ENCODE peak calls at places on chromosomes 13 and 19, in five cellular contexts. L is breast epithelium, D is body of pancreas, A is A549, I is PC-3. C is an unnamed sample.

GRCh38 chr13:31947105-31947504 is 84.5 kb upstream of the FRY start:
- DNase-seq in L (no peak), D (peak; percentile 34), A (no peak), I (no peak), C (no peak)

GRCh38 chr13:31639443-31640163 is 99.7 kb upstream of the RXFP2 start:
- DNase-seq in L (no peak), D (no peak), A (no peak), I (peak; percentile 7), C (no peak)

GRCh38 chr19:39846678-39847486 is 703 bp upstream of the FBL start:
- DNase-seq in L (no peak), D (no peak), A (no peak), I (no peak), C (no peak)

GRCh38 chr19:39563408-39563807 is 23.4 kb upstream of the EID2 start:
- DNase-seq in L (no peak), D (no peak), A (no peak), I (peak; percentile 85), C (no peak)

GRCh38 chr19:18326772-18327171 is 3.9 kb upstream of the LSM4 start:
- DNase-seq in L (no peak), D (no peak), A (no peak), I (no peak), C (no peak)

GRCh38 chr13:60727140-60727539 is 330.1 kb downstream of the TDRD3 start:
- DNase-seq in L (no peak), D (no peak), A (no peak), I (no peak), C (no peak)

GRCh38 chr13:42001580-42001979 is 40.7 kb upstream of the VWA8 start:
- DNase-seq in L (no peak), D (no peak), A (no peak), I (peak; percentile 44), C (no peak)

GRCh38 chr19:16018106-16018755 is 58.1 kb upstream of the TPM4 start:
- DNase-seq in L (no peak), D (no peak), A (no peak), I (no peak), C (no peak)

GRCh38 chr13:35953537-35954206 is 177.5 kb downstream of the DCLK1 start:
- DNase-seq in L (no peak), D (peak; percentile 61), A (peak; percentile 7), I (peak; percentile 76), C (peak; percentile 87)

GRCh38 chr19:20167020-20167644 is at the start of gene ZNF486:
- DNase-seq in L (peak; percentile 99), D (peak; percentile 99), A (no peak), I (no peak), C (peak; percentile 98)
- H3K27ac ChIP-seq in L (peak within 1 kb of the TSS; percentile 74), D (peak within 1 kb of the TSS; percentile 34), A (no peak within 1 kb of the TSS), I (no peak within 1 kb of the TSS), C (peak within 1 kb of the TSS; percentile 56)

GRCh38 chr19:45121827-45122345 is 28.9 kb downstream of the PPP1R37 start:
- DNase-seq in L (no peak), D (no peak), A (no peak), I (no peak), C (no peak)

GRCh38 chr19:45122832-45123231 is 29.9 kb downstream of the PPP1R37 start:
- DNase-seq in L (no peak), D (no peak), A (no peak), I (no peak), C (no peak)

GRCh38 chr19:45124021-45124420 is 31.0 kb downstream of the PPP1R37 start:
- DNase-seq in L (no peak), D (no peak), A (no peak), I (no peak), C (no peak)

GRCh38 chr19:45125360-45125759 is 32.4 kb downstream of the PPP1R37 start:
- DNase-seq in L (no peak), D (no peak), A (no peak), I (no peak), C (no peak)

GRCh38 chr19:45123440-45123850 is 30.5 kb downstream of the PPP1R37 start:
- DNase-seq in L (peak; percentile 94), D (no peak), A (no peak), I (peak; percentile 86), C (no peak)
- H3K27ac ChIP-seq in L (peak overlapping the region; percentile 60), D (no peak overlapping the region), A (no peak overlapping the region), I (peak overlapping the region; percentile 88), C (no peak overlapping the region)

GRCh38 chr19:1418494-1418775 is 11.0 kb downstream of the DAZAP1 start:
- DNase-seq in L (no peak), D (no peak), A (no peak), I (no peak), C (no peak)
- H3K27ac ChIP-seq in L (peak overlapping the region; percentile 95), D (no peak overlapping the region), A (no peak overlapping the region), I (no peak overlapping the region), C (no peak overlapping the region)

GRCh38 chr13:98301721-98302120 is 124.7 kb upstream of the RNF113B start:
- DNase-seq in L (no peak), D (no peak), A (no peak), I (peak; percentile 78), C (no peak)
- H3K27ac ChIP-seq in L (peak overlapping the region; percentile 81), D (peak overlapping the region; percentile 17), A (no peak overlapping the region), I (peak overlapping the region; percentile 95), C (no peak overlapping the region)

GRCh38 chr19:4389064-4389375 is 11.3 kb downstream of the SH3GL1 start:
- DNase-seq in L (no peak), D (no peak), A (no peak), I (no peak), C (no peak)
- H3K27ac ChIP-seq in L (peak overlapping the region; percentile 83), D (peak overlapping the region; percentile 23), A (no peak overlapping the region), I (no peak overlapping the region), C (peak overlapping the region; percentile 95)

GRCh38 chr19:7921955-7922840 is 2.1 kb downstream of the SNAPC2 start:
- DNase-seq in L (no peak), D (no peak), A (no peak), I (no peak), C (no peak)
- H3K27ac ChIP-seq in L (peak overlapping the region; percentile 90), D (no peak overlapping the region), A (no peak overlapping the region), I (no peak overlapping the region), C (no peak overlapping the region)

GRCh38 chr13:20567881-20568528 is 1.0 kb downstream of the IFT88 start:
- DNase-seq in L (no peak), D (no peak), A (no peak), I (peak; percentile 6), C (no peak)
- H3K27ac ChIP-seq in L (peak overlapping the region; percentile 94), D (no peak overlapping the region), A (peak overlapping the region; percentile 99), I (peak overlapping the region; percentile 87), C (peak overlapping the region; percentile 96)

GRCh38 chr13:106533940-106534843 is 1.3 kb downstream of the EFNB2 start:
- DNase-seq in L (no peak), D (peak; percentile 40), A (no peak), I (peak; percentile 56), C (peak; percentile 47)
- H3K27ac ChIP-seq in L (peak overlapping the region; percentile 79), D (no peak overlapping the region), A (peak overlapping the region; percentile 68), I (peak overlapping the region; percentile 38), C (peak overlapping the region; percentile 15)

C was measured in adrenal gland.